ENCODE peak calls at places on chromosomes 6 and 20, in five cellular contexts. Z is K562, Q is HCT116, E is GM12878, B is HepG2. F is an unnamed sample.
A peak's percentile ranks its signal among the peaks of the same experiment; 100 is the strongest.

GRCh38 chr6:156146891-156147290 is 630.3 kb upstream of the ARID1B start:
- DNase-seq in E (no peak), Q (no peak), Z (no peak), B (no peak), F (no peak)

GRCh38 chr6:19472850-19473249 is 364.3 kb upstream of the ID4 start:
- DNase-seq in E (no peak), Q (no peak), B (no peak), Z (peak; percentile 24), F (peak; percentile 6)

GRCh38 chr6:169188051-169188863 is 65.4 kb downstream of the THBS2 start:
- DNase-seq in E (no peak), B (no peak), Z (no peak), Q (no peak), F (no peak)

GRCh38 chr6:18154507-18155272 is at the start of gene TPMT:
- DNase-seq in Z (no peak), E (no peak), Q (no peak), B (no peak), F (peak; percentile 77)

GRCh38 chr20:10954137-10954840 is 280.5 kb upstream of the JAG1 start:
- DNase-seq in B (peak; percentile 18), Z (no peak), Q (no peak), E (no peak), F (no peak)

GRCh38 chr6:41428995-41429417 is 93.6 kb downstream of the NCR2 start:
- DNase-seq in Z (no peak), Q (no peak), E (no peak), B (no peak), F (no peak)

GRCh38 chr20:16493486-16493885 is 79.8 kb downstream of the KIF16B start:
- DNase-seq in B (no peak), Z (no peak), Q (no peak), E (no peak), F (no peak)

GRCh38 chr6:37993596-37993995 is 174.1 kb downstream of the ZFAND3 start:
- DNase-seq in E (no peak), Q (no peak), Z (no peak), B (no peak), F (no peak)

GRCh38 chr6:52297433-52297832 is 12.9 kb upstream of the MCM3 start:
- DNase-seq in E (no peak), Q (no peak), Z (no peak), B (no peak), F (no peak)

DNA sequence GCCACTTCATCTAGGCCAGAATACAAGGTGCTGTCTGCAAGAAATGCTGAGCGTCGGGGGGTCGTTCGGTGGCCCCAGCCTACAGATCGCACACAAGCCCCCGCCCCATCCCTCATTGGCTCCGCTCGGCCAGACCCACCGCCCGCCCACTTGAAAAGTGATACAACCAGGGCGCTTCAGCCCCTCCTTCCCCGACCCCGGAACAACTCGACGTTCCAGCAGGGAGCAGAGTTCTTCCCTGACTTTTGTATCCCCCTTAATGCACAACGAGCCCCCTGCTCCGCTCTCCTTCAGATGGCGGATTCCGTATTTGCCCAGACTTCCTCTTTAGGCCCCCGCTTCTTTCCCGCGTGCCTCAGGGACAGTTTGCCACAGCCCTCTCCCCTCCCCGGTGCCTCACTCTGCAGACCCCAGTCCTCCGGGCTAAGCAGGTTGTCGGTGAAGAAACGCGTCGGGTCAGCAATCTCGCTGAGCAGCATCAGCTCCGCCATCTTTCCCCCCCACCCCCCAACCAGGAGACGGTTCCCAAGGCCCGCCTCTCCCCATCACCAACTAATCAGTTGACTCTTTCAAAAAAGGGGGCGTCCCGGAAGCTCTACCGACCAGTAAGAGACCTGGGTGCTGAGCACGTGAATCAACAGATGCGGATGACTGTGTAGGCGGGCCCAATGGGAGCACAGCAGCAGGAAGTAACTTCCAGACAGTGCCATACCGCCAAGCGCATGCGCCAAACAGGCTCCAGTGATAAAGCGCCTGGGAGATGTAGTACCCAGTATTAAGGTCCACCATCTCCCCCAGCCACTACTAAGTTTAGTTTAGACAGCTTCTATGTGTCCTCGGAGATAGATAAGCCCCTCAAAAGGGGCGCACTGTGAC is at the start of gene ATF6B:
- DNase-seq in Z (peak; percentile 98), B (peak; percentile 100), Q (peak; percentile 98), E (peak; percentile 97), F (peak; percentile 95)
- H3K9ac ChIP-seq in Z (peak within 1 kb of the TSS; percentile 90), B (peak within 1 kb of the TSS; percentile 86), Q (peak within 1 kb of the TSS; percentile 93), E (peak within 1 kb of the TSS; percentile 94), F (peak within 1 kb of the TSS; percentile 94)

GRCh38 chr20:41140226-41141133 is 3.1 kb downstream of the PLCG1 start:
- DNase-seq in Z (no peak), B (peak; percentile 69), Q (no peak), E (no peak), F (no peak)

GRCh38 chr20:41142914-41143313 is 5.6 kb downstream of the PLCG1 start:
- DNase-seq in Q (no peak), E (no peak), B (no peak), Z (no peak), F (no peak)

GRCh38 chr20:41139227-41140093 is 2.1 kb downstream of the PLCG1 start:
- DNase-seq in Q (no peak), B (no peak), E (no peak), Z (no peak), F (no peak)

GRCh38 chr20:41142241-41142640 is 4.9 kb downstream of the PLCG1 start:
- DNase-seq in Z (no peak), E (no peak), Q (no peak), B (no peak), F (no peak)

GRCh38 chr20:41141153-41141815 is 3.9 kb downstream of the PLCG1 start:
- DNase-seq in B (peak; percentile 49), Q (no peak), Z (peak; percentile 29), E (no peak), F (no peak)
- TF ChIP-seq ZNF274 in B (no peak), Q (no peak), Z (no peak), E (no peak), F (no peak)

DNA sequence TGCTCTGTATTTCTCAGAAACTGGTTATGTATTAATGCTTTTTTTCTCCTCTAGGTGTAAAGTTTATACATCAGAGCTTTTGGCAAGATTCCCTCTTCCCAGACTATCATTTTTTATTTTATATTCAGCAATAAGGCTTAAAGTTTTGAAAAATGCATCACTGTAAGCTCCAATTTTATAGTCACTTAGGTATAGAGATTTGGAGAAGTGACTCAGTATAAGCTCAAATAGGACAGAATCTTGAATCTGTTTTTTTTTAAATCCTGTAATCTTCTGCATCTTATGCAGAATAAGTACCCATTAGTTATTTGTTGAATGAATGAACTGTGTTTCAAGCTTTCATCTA is 1.0 kb downstream of the NCOA7 start:
- DNase-seq in B (no peak), Q (no peak), E (no peak), Z (no peak), F (no peak)
- H3K9ac ChIP-seq in B (peak overlapping the region; percentile 83), Q (no peak overlapping the region), E (peak overlapping the region; percentile 77), Z (no peak overlapping the region), F (peak overlapping the region; percentile 64)

DNA sequence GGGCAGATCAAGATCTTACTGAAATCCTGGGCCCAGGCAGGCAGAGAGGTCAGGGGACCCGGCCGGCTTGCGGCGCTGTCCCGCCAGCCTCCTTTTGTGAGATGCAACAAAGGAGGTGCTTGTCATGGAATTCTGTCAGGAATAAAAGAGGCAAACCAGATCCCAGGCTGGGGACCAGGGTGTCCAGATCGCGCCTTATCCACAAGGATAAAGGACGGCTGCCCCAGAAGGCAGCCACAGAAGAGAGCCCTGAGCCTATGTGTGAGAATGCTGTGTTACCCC is 42.6 kb upstream of the CDH22 start:
- DNase-seq in Q (no peak), B (no peak), E (no peak), Z (no peak), F (no peak)
- TF ChIP-seq ZNF274 in Q (no peak), B (no peak), E (no peak), Z (no peak), F (no peak)

GRCh38 chr6:166639921-166640320 is 12.9 kb upstream of the RPS6KA2 start:
- DNase-seq in Q (no peak), Z (no peak), E (no peak), B (no peak), F (no peak)
- H3K9ac ChIP-seq in Q (no peak overlapping the region), Z (no peak overlapping the region), E (no peak overlapping the region), B (no peak overlapping the region), F (no peak overlapping the region)

GRCh38 chr6:108840919-108841318 is 7.3 kb upstream of the ARMC2 start:
- DNase-seq in Z (no peak), Q (no peak), E (no peak), B (no peak), F (no peak)

GRCh38 chr6:108837236-108837971 is 10.8 kb upstream of the ARMC2 start:
- DNase-seq in E (no peak), Q (no peak), Z (no peak), B (no peak), F (no peak)

GRCh38 chr6:108839068-108839467 is 9.2 kb upstream of the ARMC2 start:
- DNase-seq in E (no peak), Q (no peak), Z (no peak), B (no peak), F (no peak)

GRCh38 chr6:108836061-108836460 is 12.2 kb upstream of the ARMC2 start:
- DNase-seq in E (no peak), B (no peak), Q (no peak), Z (no peak), F (no peak)

DNA sequence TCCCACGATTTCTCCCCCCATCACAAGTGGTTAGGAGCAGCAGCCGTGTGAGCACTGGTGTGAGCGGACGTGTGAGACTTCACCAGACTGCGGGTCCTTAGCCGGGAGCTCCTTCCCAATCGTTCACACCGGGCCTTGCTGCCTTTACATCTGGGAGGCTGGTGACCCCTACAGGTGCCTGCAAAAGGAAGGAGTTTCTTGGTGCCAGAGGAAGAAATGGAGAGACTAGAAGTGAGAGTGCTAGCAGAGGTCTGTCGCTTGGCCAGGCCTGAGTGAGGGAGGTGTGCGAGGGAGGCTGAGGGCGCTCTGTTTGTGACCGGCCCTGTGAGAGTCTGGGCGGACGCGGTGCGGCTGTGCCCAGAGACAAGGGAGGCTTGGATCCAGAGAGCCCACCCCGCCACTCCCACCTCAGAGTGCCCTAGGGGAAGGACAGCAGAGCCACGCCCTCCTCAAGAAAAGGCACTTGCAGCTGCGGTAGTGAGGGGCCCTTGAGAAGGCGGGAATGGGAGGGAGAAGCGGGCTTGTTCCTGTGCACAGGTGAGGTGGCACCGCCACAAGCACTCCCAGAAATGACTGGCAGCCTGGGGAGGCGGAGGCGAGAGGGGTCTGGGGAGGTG is 10.0 kb upstream of the ARMC2 start:
- DNase-seq in B (no peak), Q (no peak), E (no peak), Z (no peak), F (peak; percentile 33)
- TF ChIP-seq ZNF274 in B (no peak), Q (no peak), E (no peak), Z (no peak), F (no peak)

GRCh38 chr6:108027054-108027453 is 47.5 kb downstream of the OSTM1 start:
- DNase-seq in B (no peak), Z (no peak), Q (no peak), E (no peak), F (no peak)
- H3K9ac ChIP-seq in B (no peak overlapping the region), Z (no peak overlapping the region), Q (no peak overlapping the region), E (no peak overlapping the region), F (no peak overlapping the region)

GRCh38 chr20:44342240-44342639 is 5.4 kb downstream of the R3HDML start:
- DNase-seq in Q (no peak), B (no peak), E (no peak), Z (no peak), F (no peak)
- TF ChIP-seq ZNF274 in Q (no peak), B (no peak), E (no peak), Z (no peak), F (no peak)